ENCODE peak calls at places on chromosomes 1 and 21, in eight cellular contexts. K is heart left ventricle; C is choroid plexus epithelial cell; E is astrocyte of the spinal cord; Y is naive thymus-derived CD4-positive, alpha-beta T cell; S is Kasumi-1; I is body of pancreas; P is stromal cell of bone marrow. M is an unnamed sample.

GRCh38 chr1:10237157-10237539 is 26.8 kb downstream of the KIF1B start:
- DNase-seq in S (no peak), C (no peak), I (no peak), P (no peak), K (no peak), Y (no peak), E (no peak), M (no peak)

GRCh38 chr1:34060331-34060730 is 104.7 kb downstream of the CSMD2 start:
- DNase-seq in C (no peak), Y (no peak), S (no peak), I (no peak), K (no peak), P (no peak), E (no peak), M (no peak)

GRCh38 chr1:93576346-93576745 is 105.3 kb downstream of the BCAR3 start:
- DNase-seq in I (no peak), E (peak), Y (no peak), S (no peak), K (peak), C (peak), P (no peak), M (no peak)

GRCh38 chr1:157697781-157698569 is 2.6 kb downstream of the FCRL3 start:
- DNase-seq in C (no peak), I (no peak), Y (no peak), E (no peak), S (no peak), P (no peak), K (no peak), M (no peak)

GRCh38 chr21:32278068-32278467 is 781 bp downstream of the MIS18A start:
- DNase-seq in S (peak), K (no peak), Y (no peak), C (peak), P (no peak), I (no peak), E (no peak), M (no peak)

GRCh38 chr1:16145988-16146887 is 9.6 kb downstream of the EPHA2 start:
- DNase-seq in I (peak), Y (no peak), K (peak), S (no peak), P (peak), E (peak), C (peak), M (peak)

GRCh38 chr1:109617291-109617801 is 2.1 kb downstream of the GNAT2 start:
- DNase-seq in C (peak), E (peak), P (peak), K (no peak), S (peak), Y (no peak), I (no peak), M (no peak)

GRCh38 chr1:174153085-174153824 is 6.1 kb upstream of the RABGAP1L start:
- DNase-seq in S (no peak), I (no peak), K (no peak), Y (no peak), P (no peak), C (peak), E (no peak), M (no peak)

GRCh38 chr1:184685116-184685515 is 69.5 kb downstream of the EDEM3 start:
- DNase-seq in S (no peak), K (no peak), P (no peak), Y (no peak), I (no peak), C (no peak), E (no peak), M (no peak)

GRCh38 chr1:58584082-58584895 is 7.2 kb upstream of the TACSTD2 start:
- DNase-seq in P (peak), E (peak), C (peak), I (peak), S (peak), K (peak), Y (no peak), M (peak)